ENCODE peak calls at places on chromosomes 3 and 15, in four cellular contexts. One of them, this sample, is unnamed.

GRCh38 chr3:50147861-50148260 is 7.3 kb upstream of the SEMA3F start:
- DNase-seq in H9: no peak
- DNase-seq in stimulated activated CD8-positive, alpha-beta memory T cell treated with anti-CD3 and anti-CD28 coated beads, Interleukin-4, amount 100 ng/mL, for 4 hours: no peak
- DNase-seq in CD8-positive, alpha-beta memory T cell: no peak
- DNase-seq in this sample: no peak

GRCh38 chr15:74978503-74978902 is 16.9 kb upstream of the SCAMP5 start:
- DNase-seq in CD8-positive, alpha-beta memory T cell: no peak
- DNase-seq in H9: no peak
- DNase-seq in stimulated activated CD8-positive, alpha-beta memory T cell treated with anti-CD3 and anti-CD28 coated beads, Interleukin-4, amount 100 ng/mL, for 4 hours: no peak
- DNase-seq in this sample: no peak

GRCh38 chr15:88636039-88636438 is 2.8 kb upstream of the ISG20 start:
- DNase-seq in stimulated activated CD8-positive, alpha-beta memory T cell treated with anti-CD3 and anti-CD28 coated beads, Interleukin-4, amount 100 ng/mL, for 4 hours: no peak
- DNase-seq in CD8-positive, alpha-beta memory T cell: peak; percentile 66
- DNase-seq in H9: peak; percentile 86
- DNase-seq in this sample: no peak

GRCh38 chr15:70917955-70918354 is 25.3 kb downstream of the LRRC49 start:
- DNase-seq in CD8-positive, alpha-beta memory T cell: no peak
- DNase-seq in H9: no peak
- DNase-seq in stimulated activated CD8-positive, alpha-beta memory T cell treated with anti-CD3 and anti-CD28 coated beads, Interleukin-4, amount 100 ng/mL, for 4 hours: no peak
- DNase-seq in this sample: no peak

GRCh38 chr3:72446406-72447058 is 401.7 kb downstream of the SHQ1 start:
- DNase-seq in CD8-positive, alpha-beta memory T cell: no peak
- DNase-seq in H9: peak; percentile 33
- DNase-seq in stimulated activated CD8-positive, alpha-beta memory T cell treated with anti-CD3 and anti-CD28 coated beads, Interleukin-4, amount 100 ng/mL, for 4 hours: no peak
- DNase-seq in this sample: no peak

GRCh38 chr3:174640932-174641331 is 218.2 kb upstream of the NAALADL2 start:
- DNase-seq in H9: no peak
- DNase-seq in stimulated activated CD8-positive, alpha-beta memory T cell treated with anti-CD3 and anti-CD28 coated beads, Interleukin-4, amount 100 ng/mL, for 4 hours: no peak
- DNase-seq in CD8-positive, alpha-beta memory T cell: no peak
- DNase-seq in this sample: no peak

GRCh38 chr15:66229790-66230460 is 23.6 kb downstream of the MEGF11 start:
- DNase-seq in CD8-positive, alpha-beta memory T cell: no peak
- DNase-seq in stimulated activated CD8-positive, alpha-beta memory T cell treated with anti-CD3 and anti-CD28 coated beads, Interleukin-4, amount 100 ng/mL, for 4 hours: no peak
- DNase-seq in H9: no peak
- DNase-seq in this sample: no peak

GRCh38 chr3:52244061-52244628 is 1.4 kb upstream of the PPM1M start:
- DNase-seq in H9: peak; percentile 27
- DNase-seq in stimulated activated CD8-positive, alpha-beta memory T cell treated with anti-CD3 and anti-CD28 coated beads, Interleukin-4, amount 100 ng/mL, for 4 hours: no peak
- DNase-seq in CD8-positive, alpha-beta memory T cell: no peak
- DNase-seq in this sample: no peak

GRCh38 chr3:87206070-87206469 is 21.0 kb upstream of the CHMP2B start:
- DNase-seq in H9: no peak
- DNase-seq in CD8-positive, alpha-beta memory T cell: no peak
- DNase-seq in stimulated activated CD8-positive, alpha-beta memory T cell treated with anti-CD3 and anti-CD28 coated beads, Interleukin-4, amount 100 ng/mL, for 4 hours: no peak
- DNase-seq in this sample: peak; percentile 82

GRCh38 chr15:101675796-101676582 is 23.8 kb upstream of the TM2D3 start:
- DNase-seq in H9: peak; percentile 47
- DNase-seq in stimulated activated CD8-positive, alpha-beta memory T cell treated with anti-CD3 and anti-CD28 coated beads, Interleukin-4, amount 100 ng/mL, for 4 hours: no peak
- DNase-seq in CD8-positive, alpha-beta memory T cell: no peak
- DNase-seq in this sample: no peak

GRCh38 chr3:16513141-16514020 is at the start of gene RFTN1:
- DNase-seq in CD8-positive, alpha-beta memory T cell: peak; percentile 21
- DNase-seq in stimulated activated CD8-positive, alpha-beta memory T cell treated with anti-CD3 and anti-CD28 coated beads, Interleukin-4, amount 100 ng/mL, for 4 hours: no peak
- DNase-seq in H9: peak; percentile 45
- DNase-seq in this sample: no peak

GRCh38 chr3:56864886-56865527 is 63.3 kb upstream of the ARHGEF3 start:
- DNase-seq in stimulated activated CD8-positive, alpha-beta memory T cell treated with anti-CD3 and anti-CD28 coated beads, Interleukin-4, amount 100 ng/mL, for 4 hours: no peak
- DNase-seq in CD8-positive, alpha-beta memory T cell: no peak
- DNase-seq in H9: no peak
- DNase-seq in this sample: no peak

GRCh38 chr3:56911363-56911762 is 109.6 kb upstream of the ARHGEF3 start:
- DNase-seq in stimulated activated CD8-positive, alpha-beta memory T cell treated with anti-CD3 and anti-CD28 coated beads, Interleukin-4, amount 100 ng/mL, for 4 hours: no peak
- DNase-seq in CD8-positive, alpha-beta memory T cell: no peak
- DNase-seq in H9: no peak
- DNase-seq in this sample: no peak

GRCh38 chr15:57440799-57441198 is 64.5 kb downstream of the CGNL1 start:
- DNase-seq in stimulated activated CD8-positive, alpha-beta memory T cell treated with anti-CD3 and anti-CD28 coated beads, Interleukin-4, amount 100 ng/mL, for 4 hours: no peak
- DNase-seq in H9: no peak
- DNase-seq in CD8-positive, alpha-beta memory T cell: no peak
- DNase-seq in this sample: no peak

GRCh38 chr3:94607778-94608177 is 544.9 kb downstream of the NSUN3 start:
- DNase-seq in stimulated activated CD8-positive, alpha-beta memory T cell treated with anti-CD3 and anti-CD28 coated beads, Interleukin-4, amount 100 ng/mL, for 4 hours: no peak
- DNase-seq in H9: no peak
- DNase-seq in CD8-positive, alpha-beta memory T cell: no peak
- DNase-seq in this sample: no peak

GRCh38 chr3:9280477-9281219 is 31.2 kb upstream of the SRGAP3 start:
- DNase-seq in CD8-positive, alpha-beta memory T cell: no peak
- DNase-seq in stimulated activated CD8-positive, alpha-beta memory T cell treated with anti-CD3 and anti-CD28 coated beads, Interleukin-4, amount 100 ng/mL, for 4 hours: no peak
- DNase-seq in H9: no peak
- DNase-seq in this sample: no peak

GRCh38 chr15:77030042-77030927 is 35.4 kb downstream of the PSTPIP1 start:
- DNase-seq in H9: peak; percentile 50
- DNase-seq in stimulated activated CD8-positive, alpha-beta memory T cell treated with anti-CD3 and anti-CD28 coated beads, Interleukin-4, amount 100 ng/mL, for 4 hours: no peak
- DNase-seq in CD8-positive, alpha-beta memory T cell: no peak
- DNase-seq in this sample: no peak

GRCh38 chr15:64683378-64683777 is 92.0 kb downstream of the RBPMS2 start:
- DNase-seq in CD8-positive, alpha-beta memory T cell: no peak
- DNase-seq in stimulated activated CD8-positive, alpha-beta memory T cell treated with anti-CD3 and anti-CD28 coated beads, Interleukin-4, amount 100 ng/mL, for 4 hours: no peak
- DNase-seq in H9: no peak
- DNase-seq in this sample: no peak

GRCh38 chr3:108744762-108745161 is 12.4 kb downstream of the RETNLB start:
- DNase-seq in CD8-positive, alpha-beta memory T cell: no peak
- DNase-seq in stimulated activated CD8-positive, alpha-beta memory T cell treated with anti-CD3 and anti-CD28 coated beads, Interleukin-4, amount 100 ng/mL, for 4 hours: no peak
- DNase-seq in H9: no peak
- DNase-seq in this sample: no peak

GRCh38 chr15:74776851-74777768 is 4.8 kb upstream of the CSK start:
- DNase-seq in CD8-positive, alpha-beta memory T cell: peak; percentile 48
- DNase-seq in stimulated activated CD8-positive, alpha-beta memory T cell treated with anti-CD3 and anti-CD28 coated beads, Interleukin-4, amount 100 ng/mL, for 4 hours: no peak
- DNase-seq in H9: peak; percentile 75
- DNase-seq in this sample: no peak

GRCh38 chr3:146125946-146126345 is 35.0 kb downstream of the PLOD2 start:
- DNase-seq in CD8-positive, alpha-beta memory T cell: no peak
- DNase-seq in stimulated activated CD8-positive, alpha-beta memory T cell treated with anti-CD3 and anti-CD28 coated beads, Interleukin-4, amount 100 ng/mL, for 4 hours: no peak
- DNase-seq in H9: no peak
- DNase-seq in this sample: peak; percentile 56

This sample was measured in HepG2.